ENCODE peak calls at places on chromosomes 11 and 22, in ten cellular contexts. Y, F, W, M, D, Q, K, S, C and N are unnamed samples.

GRCh38 chr22:47274196-47274595 is 511.7 kb downstream of the TBC1D22A start:
- DNase-seq in Y (no peak), S (no peak), Q (no peak), M (no peak), F (no peak), W (no peak), K (peak; percentile 56), D (no peak), C (no peak), N (no peak)

GRCh38 chr11:76237041-76237649 is 30.8 kb upstream of the WNT11 start:
- DNase-seq in M (no peak), F (no peak), Q (no peak), C (no peak), K (no peak), D (no peak), S (no peak), Y (no peak), W (no peak), N (no peak)

GRCh38 chr11:119336744-119337469 is 2.6 kb downstream of the RNF26 start:
- DNase-seq in Y (no peak), C (no peak), K (no peak), M (no peak), Q (no peak), W (peak; percentile 63), D (no peak), S (no peak), F (no peak), N (no peak)

GRCh38 chr11:83287631-83288030 is 1.5 kb upstream of the CCDC90B start:
- DNase-seq in Y (no peak), F (no peak), D (peak; percentile 25), C (no peak), W (no peak), Q (no peak), K (no peak), M (no peak), S (no peak), N (no peak)

GRCh38 chr11:34266090-34266912 is 91.5 kb downstream of the ABTB2 start:
- DNase-seq in M (peak; percentile 8), D (no peak), S (no peak), W (no peak), C (no peak), F (peak; percentile 48), K (peak; percentile 76), Q (no peak), Y (no peak), N (peak; percentile 86)

GRCh38 chr22:20656902-20657836 is 116.7 kb upstream of the SERPIND1 start:
- DNase-seq in Q (no peak), K (peak; percentile 32), D (no peak), W (no peak), S (peak; percentile 55), C (peak; percentile 6), F (no peak), Y (peak; percentile 23), M (no peak), N (no peak)

GRCh38 chr22:41862160-41862529 is 29.2 kb downstream of the SREBF2 start:
- DNase-seq in D (peak; percentile 55), C (no peak), K (no peak), Y (no peak), M (no peak), S (peak; percentile 39), W (no peak), Q (no peak), F (no peak), N (no peak)

GRCh38 chr11:45658292-45658991 is 7.0 kb downstream of the CHST1 start:
- DNase-seq in Y (no peak), D (peak; percentile 18), F (no peak), W (peak; percentile 85), C (no peak), Q (peak; percentile 63), S (peak; percentile 10), M (peak; percentile 52), K (peak; percentile 90), N (peak; percentile 69)

GRCh38 chr22:43183496-43184263 is 3.3 kb downstream of the TTLL12 start:
- DNase-seq in Q (no peak), C (no peak), S (peak; percentile 67), M (no peak), D (no peak), W (no peak), F (no peak), K (no peak), Y (no peak), N (no peak)

GRCh38 chr11:8297781-8298440 is 34.2 kb upstream of the LMO1 start:
- DNase-seq in S (no peak), C (no peak), Q (no peak), M (no peak), D (no peak), F (no peak), W (peak; percentile 36), Y (no peak), K (peak; percentile 39), N (no peak)

GRCh38 chr11:132289590-132290256 is 919.3 kb downstream of the NTM start:
- DNase-seq in S (no peak), W (no peak), F (no peak), Q (no peak), Y (no peak), K (no peak), M (no peak), D (no peak), C (no peak), N (no peak)

GRCh38 chr11:73237471-73238290 is 19.6 kb downstream of the P2RY2 start:
- DNase-seq in M (no peak), Q (no peak), S (peak; percentile 95), C (no peak), D (no peak), F (no peak), Y (no peak), K (peak; percentile 44), W (peak; percentile 71), N (peak; percentile 2)

GRCh38 chr22:38935616-38936015 is 21.8 kb upstream of the APOBEC3A start:
- DNase-seq in Y (no peak), C (no peak), K (no peak), Q (no peak), S (no peak), W (no peak), D (no peak), F (no peak), M (no peak), N (no peak)

GRCh38 chr22:42711895-42712837 is 8.5 kb downstream of the A4GALT start:
- DNase-seq in C (no peak), S (no peak), Q (no peak), W (peak; percentile 76), K (no peak), D (no peak), M (peak; percentile 40), F (no peak), Y (no peak), N (no peak)

GRCh38 chr11:67983916-67984315 is 20.0 kb downstream of the UNC93B1 start:
- DNase-seq in D (no peak), Y (no peak), S (no peak), W (no peak), F (no peak), Q (peak; percentile 68), M (no peak), C (no peak), K (peak; percentile 35), N (no peak)

DNA sequence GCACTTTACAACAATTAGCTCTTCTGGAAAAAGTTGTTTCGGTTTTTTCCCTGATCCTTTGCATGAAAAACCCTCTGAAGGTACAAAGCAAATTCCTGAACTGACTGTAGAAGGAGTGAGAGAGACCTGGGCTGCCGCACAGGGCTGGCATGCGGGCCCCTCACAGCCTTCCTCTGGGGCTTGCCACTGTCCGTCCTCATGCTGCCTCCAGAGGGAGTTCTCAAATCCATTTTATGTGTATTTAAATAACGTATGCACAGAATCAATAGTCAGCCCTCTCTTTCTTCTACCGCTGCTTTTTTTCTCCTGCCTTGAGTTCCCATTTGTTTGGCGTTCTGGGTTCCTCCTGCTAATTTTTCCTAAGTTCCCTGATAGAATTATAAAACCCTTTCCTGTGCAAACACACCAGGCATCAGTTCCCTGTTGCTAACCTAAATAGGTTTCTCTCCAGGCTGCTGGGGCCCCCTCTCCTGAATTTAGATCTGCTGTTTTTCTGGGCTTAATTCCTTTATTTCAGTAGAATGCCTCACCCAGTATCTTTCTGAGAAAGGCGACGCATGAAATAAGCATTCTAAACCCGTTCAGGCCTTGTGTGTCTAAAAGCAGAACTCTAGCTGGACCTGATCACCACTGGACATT is 52.4 kb downstream of the PHF21B start:
- DNase-seq in Y (no peak), Q (no peak), C (no peak), S (peak; percentile 9), F (no peak), K (no peak), M (no peak), D (no peak), W (no peak), N (no peak)
- TF ChIP-seq CTCF in Y (no peak), Q (no peak), C (peak; percentile 7), S (peak; percentile 17), F (no peak), K (no peak), M (no peak), D (no peak), W (no peak), N (no peak)

DNA sequence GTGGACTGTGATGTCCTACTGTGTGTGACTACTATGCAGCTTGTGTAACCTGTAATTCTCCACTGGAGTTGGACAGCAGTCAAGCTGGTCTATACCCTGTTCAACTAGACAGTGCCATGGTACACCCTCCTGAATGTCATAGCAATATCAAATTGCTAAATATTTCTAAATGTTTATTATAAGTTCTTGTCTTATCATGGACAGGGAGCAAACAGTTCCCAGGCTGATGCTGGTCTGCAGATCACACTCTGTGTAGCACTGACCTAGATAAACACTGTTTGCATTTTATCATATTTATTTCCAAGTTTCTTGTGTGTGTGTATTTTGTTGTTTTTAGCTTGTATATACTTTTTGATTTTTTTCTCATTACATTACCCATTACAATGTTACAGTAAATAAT is 22.0 kb downstream of the PARVA start:
- DNase-seq in S (no peak), Y (no peak), D (no peak), K (no peak), F (no peak), M (no peak), W (no peak), C (no peak), Q (no peak), N (no peak)
- H3K4me1 ChIP-seq in S (peaks cover 14% of the 10 kb centered on the region), Y (peaks cover 9% of the 10 kb centered on the region), D (no peaks in the 10 kb centered on the region), K (peaks cover 90% of the 10 kb centered on the region), F (peaks cover 35% of the 10 kb centered on the region), M (peaks cover 59% of the 10 kb centered on the region), W (no peaks in the 10 kb centered on the region), C (peaks cover 6% of the 10 kb centered on the region), Q (peaks cover 7% of the 10 kb centered on the region), N (peaks cover 3% of the 10 kb centered on the region)

GRCh38 chr11:78079232-78080083 is at the start of gene NDUFC2:
- DNase-seq in C (peak; percentile 57), D (peak; percentile 62), K (peak; percentile 88), F (peak; percentile 56), S (peak; percentile 58), Y (peak; percentile 88), M (peak; percentile 83), Q (peak; percentile 94), W (peak; percentile 94), N (peak; percentile 82)
- TF ChIP-seq POLR2A in C (peak; percentile 78), D (peak; percentile 61), K (peak; percentile 61), F (peak; percentile 40), S (peak; percentile 83), Y (peak; percentile 92), M (peak; percentile 79), Q (peak; percentile 61), W (no peak), N (peak; percentile 80)

DNA sequence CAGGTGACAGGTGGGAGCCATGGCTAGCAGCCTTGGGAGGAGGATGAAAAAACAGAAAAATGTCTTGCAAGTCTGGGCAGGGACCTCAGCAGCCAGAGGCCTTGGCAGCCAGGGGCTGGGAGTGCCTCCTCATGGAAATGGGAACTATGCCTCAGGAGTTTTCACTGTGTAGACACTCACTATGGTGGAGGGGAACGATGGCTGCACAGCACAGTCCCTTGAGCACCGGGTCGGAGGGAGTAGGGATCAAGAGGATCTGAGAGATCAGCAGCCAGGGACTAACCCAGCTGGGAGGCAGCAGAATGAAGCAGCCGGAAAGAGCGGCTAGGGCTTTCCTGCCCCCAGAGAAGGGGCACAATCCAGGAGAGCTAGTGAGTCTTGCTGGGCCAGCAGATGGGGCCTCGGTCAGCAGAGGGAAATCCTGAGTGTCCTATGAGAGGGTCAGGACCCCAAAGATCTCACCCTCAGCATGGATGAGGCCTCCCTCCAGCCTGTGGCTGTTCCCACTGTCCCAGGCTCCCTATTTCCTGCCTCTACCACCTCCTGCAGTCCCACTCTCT is 6.2 kb upstream of the FTH1 start:
- DNase-seq in M (no peak), Q (no peak), F (no peak), Y (no peak), S (peak; percentile 53), C (no peak), K (no peak), W (peak; percentile 79), D (no peak), N (peak; percentile 50)
- TF ChIP-seq CTCF in M (no peak), Q (no peak), F (no peak), Y (no peak), S (no peak), C (no peak), K (no peak), W (no peak), D (no peak), N (no peak)